ENCODE peak calls at places on chromosome 15, in five cellular contexts. O is activated naive CD4-positive, alpha-beta T cell treated with anti-CD3 and anti-CD28 coated beads for 36 hours; A is HTR-8/SVneo; X is cardiac muscle cell; P is HAP-1. C is an unnamed sample.

GRCh38 chr15:43249699-43250203 is 17.0 kb downstream of the TGM5 start:
- DNase-seq in O (peak; percentile 25), A (peak; percentile 78), X (peak; percentile 75), P (no peak), C (peak; percentile 89)

GRCh38 chr15:36472672-36473071 is 106.8 kb upstream of the CDIN1 start:
- DNase-seq in O (no peak), A (no peak), X (no peak), P (no peak), C (no peak)

GRCh38 chr15:92006186-92007028 is 152.9 kb downstream of the SLCO3A1 start:
- DNase-seq in O (no peak), A (no peak), X (no peak), P (no peak), C (no peak)

GRCh38 chr15:51736646-51737537 is 563 bp downstream of the LYSMD2 start:
- DNase-seq in O (peak; percentile 66), A (peak; percentile 21), X (peak; percentile 24), P (peak; percentile 74), C (no peak)

GRCh38 chr15:74788716-74789151 is 6.9 kb downstream of the CSK start:
- DNase-seq in O (peak; percentile 85), A (no peak), X (no peak), P (no peak), C (no peak)

GRCh38 chr15:91547356-91547755 is 306.2 kb upstream of the SLCO3A1 start:
- DNase-seq in O (no peak), A (no peak), X (no peak), P (no peak), C (no peak)

GRCh38 chr15:25799906-25800700 is 63.0 kb downstream of the ATP10A start:
- DNase-seq in O (peak; percentile 17), A (no peak), X (no peak), P (peak; percentile 86), C (no peak)

GRCh38 chr15:51620647-51621046 is 1.9 kb downstream of the DMXL2 start:
- DNase-seq in O (no peak), A (no peak), X (no peak), P (no peak), C (no peak)

GRCh38 chr15:74206801-74207281 is 4.3 kb upstream of the STRA6 start:
- DNase-seq in O (no peak), A (no peak), X (peak; percentile 51), P (no peak), C (no peak)

GRCh38 chr15:100438570-100438969 is 90.2 kb downstream of the CERS3 start:
- DNase-seq in O (peak; percentile 51), A (no peak), X (peak; percentile 82), P (peak; percentile 73), C (no peak)

GRCh38 chr15:93088200-93088980 is 621 bp downstream of the RGMA start:
- DNase-seq in O (peak; percentile 8), A (no peak), X (peak; percentile 15), P (peak; percentile 50), C (no peak)

GRCh38 chr15:99443768-99444446 is 121.9 kb upstream of the MEF2A start:
- DNase-seq in O (no peak), A (no peak), X (no peak), P (peak; percentile 7), C (no peak)